ENCODE peak calls at places on chromosome X, in ten cellular contexts. One of them, this sample, is unnamed.

GRCh38 chrX:120223374-120223773 is 27.2 kb upstream of the ZBTB33 start:
- DNase-seq in body of pancreas: no peak
- DNase-seq in stomach: no peak
- DNase-seq in tibial nerve: no peak
- DNase-seq in adrenal gland: no peak
- DNase-seq in suprapubic skin: no peak
- DNase-seq in breast epithelium: no peak
- DNase-seq in transverse colon: no peak
- DNase-seq in Peyer's patch: no peak
- DNase-seq in HCT116: no peak
- DNase-seq in this sample: no peak

GRCh38 chrX:46554942-46555341 is 9.7 kb upstream of the ZNF674 start:
- DNase-seq in transverse colon: no peak
- DNase-seq in HCT116: no peak
- DNase-seq in suprapubic skin: no peak
- DNase-seq in stomach: no peak
- DNase-seq in body of pancreas: no peak
- DNase-seq in breast epithelium: no peak
- DNase-seq in tibial nerve: no peak
- DNase-seq in adrenal gland: no peak
- DNase-seq in Peyer's patch: no peak
- DNase-seq in this sample: peak

GRCh38 chrX:20906571-20906970 is 467.6 kb upstream of the CNKSR2 start:
- DNase-seq in breast epithelium: no peak
- DNase-seq in Peyer's patch: no peak
- DNase-seq in stomach: no peak
- DNase-seq in tibial nerve: no peak
- DNase-seq in body of pancreas: no peak
- DNase-seq in adrenal gland: no peak
- DNase-seq in HCT116: no peak
- DNase-seq in transverse colon: no peak
- DNase-seq in suprapubic skin: no peak
- DNase-seq in this sample: no peak

GRCh38 chrX:40010550-40011364 is 87.0 kb downstream of the BCOR start:
- DNase-seq in suprapubic skin: no peak
- DNase-seq in breast epithelium: no peak
- DNase-seq in transverse colon: no peak
- DNase-seq in body of pancreas: no peak
- DNase-seq in tibial nerve: no peak
- DNase-seq in HCT116: no peak
- DNase-seq in Peyer's patch: no peak
- DNase-seq in stomach: no peak
- DNase-seq in adrenal gland: no peak
- DNase-seq in this sample: no peak

GRCh38 chrX:119228506-119229290 is 7.4 kb upstream of the PGRMC1 start:
- DNase-seq in tibial nerve: no peak
- DNase-seq in breast epithelium: no peak
- DNase-seq in adrenal gland: peak
- DNase-seq in body of pancreas: no peak
- DNase-seq in stomach: no peak
- DNase-seq in HCT116: no peak
- DNase-seq in Peyer's patch: no peak
- DNase-seq in transverse colon: no peak
- DNase-seq in suprapubic skin: no peak
- DNase-seq in this sample: no peak

GRCh38 chrX:108036298-108036973 is 8.4 kb upstream of the VSIG1 start:
- DNase-seq in suprapubic skin: no peak
- DNase-seq in Peyer's patch: no peak
- DNase-seq in adrenal gland: no peak
- DNase-seq in breast epithelium: no peak
- DNase-seq in HCT116: no peak
- DNase-seq in body of pancreas: no peak
- DNase-seq in stomach: no peak
- DNase-seq in transverse colon: no peak
- DNase-seq in tibial nerve: no peak
- DNase-seq in this sample: no peak

GRCh38 chrX:1767026-1767425 is 152.2 kb downstream of the ASMT start:
- DNase-seq in HCT116: no peak
- DNase-seq in transverse colon: no peak
- DNase-seq in breast epithelium: no peak
- DNase-seq in tibial nerve: no peak
- DNase-seq in suprapubic skin: no peak
- DNase-seq in body of pancreas: no peak
- DNase-seq in adrenal gland: no peak
- DNase-seq in stomach: no peak
- DNase-seq in Peyer's patch: no peak
- DNase-seq in this sample: no peak

GRCh38 chrX:129139837-129140679 is 383.2 kb downstream of the SMARCA1 start:
- DNase-seq in HCT116: no peak
- DNase-seq in breast epithelium: no peak
- DNase-seq in suprapubic skin: no peak
- DNase-seq in transverse colon: no peak
- DNase-seq in body of pancreas: no peak
- DNase-seq in adrenal gland: no peak
- DNase-seq in tibial nerve: no peak
- DNase-seq in Peyer's patch: no peak
- DNase-seq in stomach: no peak
- DNase-seq in this sample: no peak

GRCh38 chrX:150870487-150871340 is 27.8 kb downstream of the CD99L2 start:
- DNase-seq in adrenal gland: no peak
- DNase-seq in suprapubic skin: no peak
- DNase-seq in body of pancreas: no peak
- DNase-seq in Peyer's patch: no peak
- DNase-seq in transverse colon: no peak
- DNase-seq in stomach: no peak
- DNase-seq in HCT116: no peak
- DNase-seq in breast epithelium: no peak
- DNase-seq in tibial nerve: no peak
- DNase-seq in this sample: no peak
- TF ChIP-seq POLR2A in adrenal gland: no peak
- TF ChIP-seq POLR2A in suprapubic skin: no peak
- TF ChIP-seq POLR2A in body of pancreas: no peak
- TF ChIP-seq POLR2A in Peyer's patch: no peak
- TF ChIP-seq POLR2A in transverse colon: no peak
- TF ChIP-seq POLR2A in stomach: no peak
- TF ChIP-seq POLR2A in HCT116: no peak
- TF ChIP-seq POLR2A in breast epithelium: no peak
- TF ChIP-seq POLR2A in tibial nerve: no peak
- TF ChIP-seq POLR2A in this sample: no peak

DNA sequence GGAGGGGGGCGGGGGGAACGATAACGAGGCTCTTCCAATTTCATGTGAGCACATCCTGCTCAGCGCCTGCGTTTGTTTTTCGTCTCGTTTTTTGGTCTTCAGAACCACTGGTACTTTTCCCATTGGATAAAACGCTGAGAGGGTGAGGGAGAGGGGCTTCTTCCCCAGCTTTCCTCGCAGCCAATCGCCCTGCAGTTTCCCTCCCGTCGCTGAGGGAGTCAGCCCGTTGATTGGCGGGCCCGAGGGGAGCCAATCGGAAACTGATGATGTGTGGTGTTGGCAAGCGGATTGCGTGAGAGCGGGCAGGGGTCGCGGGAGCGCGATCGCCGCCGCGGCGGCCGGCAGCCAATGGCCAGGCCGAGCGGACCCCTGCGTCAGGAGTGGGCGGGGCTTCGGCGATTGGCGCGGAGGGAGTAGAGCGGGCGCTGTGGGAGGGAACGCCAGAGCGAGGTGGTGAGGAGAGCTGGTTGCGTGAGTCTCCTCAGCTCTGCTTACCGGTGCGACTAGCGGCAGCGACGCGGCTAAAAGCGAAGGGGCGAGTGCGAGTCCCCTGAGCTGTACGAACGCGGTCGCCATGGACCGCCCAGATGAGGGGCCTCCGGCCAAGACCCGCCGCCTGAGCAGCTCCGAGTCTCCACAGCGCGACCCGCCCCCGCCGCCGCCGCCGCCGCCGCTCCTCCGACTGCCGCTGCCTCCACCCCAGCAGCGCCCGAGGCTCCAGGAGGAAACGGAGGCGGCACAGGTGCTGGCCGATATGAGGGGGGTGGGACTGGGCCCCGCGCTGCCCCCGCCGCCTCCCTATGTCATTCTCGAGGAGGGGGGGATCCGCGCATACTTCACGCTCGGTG is at the start of gene TSPYL2:
- DNase-seq in adrenal gland: peak
- DNase-seq in stomach: peak
- DNase-seq in body of pancreas: peak
- DNase-seq in breast epithelium: peak
- DNase-seq in transverse colon: peak
- DNase-seq in Peyer's patch: peak
- DNase-seq in HCT116: peak
- DNase-seq in tibial nerve: peak
- DNase-seq in suprapubic skin: peak
- DNase-seq in this sample: peak
- TF ChIP-seq POLR2A in adrenal gland: peak
- TF ChIP-seq POLR2A in stomach: no peak
- TF ChIP-seq POLR2A in body of pancreas: peak
- TF ChIP-seq POLR2A in breast epithelium: peak
- TF ChIP-seq POLR2A in transverse colon: peak
- TF ChIP-seq POLR2A in Peyer's patch: peak
- TF ChIP-seq POLR2A in HCT116: peak
- TF ChIP-seq POLR2A in tibial nerve: peak
- TF ChIP-seq POLR2A in suprapubic skin: peak
- TF ChIP-seq POLR2A in this sample: peak

GRCh38 chrX:150546711-150547153 is 21.7 kb upstream of the MTM1 start:
- DNase-seq in tibial nerve: no peak
- DNase-seq in Peyer's patch: no peak
- DNase-seq in stomach: no peak
- DNase-seq in breast epithelium: no peak
- DNase-seq in body of pancreas: no peak
- DNase-seq in HCT116: no peak
- DNase-seq in transverse colon: no peak
- DNase-seq in adrenal gland: no peak
- DNase-seq in suprapubic skin: no peak
- DNase-seq in this sample: peak

GRCh38 chrX:150548684-150549083 is 19.7 kb upstream of the MTM1 start:
- DNase-seq in HCT116: no peak
- DNase-seq in stomach: no peak
- DNase-seq in adrenal gland: no peak
- DNase-seq in Peyer's patch: no peak
- DNase-seq in breast epithelium: no peak
- DNase-seq in tibial nerve: no peak
- DNase-seq in transverse colon: no peak
- DNase-seq in suprapubic skin: no peak
- DNase-seq in body of pancreas: no peak
- DNase-seq in this sample: no peak

GRCh38 chrX:150544835-150545790 is 23.3 kb upstream of the MTM1 start:
- DNase-seq in suprapubic skin: no peak
- DNase-seq in breast epithelium: no peak
- DNase-seq in adrenal gland: no peak
- DNase-seq in body of pancreas: no peak
- DNase-seq in stomach: no peak
- DNase-seq in Peyer's patch: no peak
- DNase-seq in tibial nerve: no peak
- DNase-seq in HCT116: no peak
- DNase-seq in transverse colon: no peak
- DNase-seq in this sample: no peak

GRCh38 chrX:150548251-150548650 is 20.2 kb upstream of the MTM1 start:
- DNase-seq in Peyer's patch: no peak
- DNase-seq in tibial nerve: no peak
- DNase-seq in HCT116: no peak
- DNase-seq in adrenal gland: no peak
- DNase-seq in transverse colon: no peak
- DNase-seq in stomach: no peak
- DNase-seq in breast epithelium: no peak
- DNase-seq in body of pancreas: no peak
- DNase-seq in suprapubic skin: no peak
- DNase-seq in this sample: no peak

DNA sequence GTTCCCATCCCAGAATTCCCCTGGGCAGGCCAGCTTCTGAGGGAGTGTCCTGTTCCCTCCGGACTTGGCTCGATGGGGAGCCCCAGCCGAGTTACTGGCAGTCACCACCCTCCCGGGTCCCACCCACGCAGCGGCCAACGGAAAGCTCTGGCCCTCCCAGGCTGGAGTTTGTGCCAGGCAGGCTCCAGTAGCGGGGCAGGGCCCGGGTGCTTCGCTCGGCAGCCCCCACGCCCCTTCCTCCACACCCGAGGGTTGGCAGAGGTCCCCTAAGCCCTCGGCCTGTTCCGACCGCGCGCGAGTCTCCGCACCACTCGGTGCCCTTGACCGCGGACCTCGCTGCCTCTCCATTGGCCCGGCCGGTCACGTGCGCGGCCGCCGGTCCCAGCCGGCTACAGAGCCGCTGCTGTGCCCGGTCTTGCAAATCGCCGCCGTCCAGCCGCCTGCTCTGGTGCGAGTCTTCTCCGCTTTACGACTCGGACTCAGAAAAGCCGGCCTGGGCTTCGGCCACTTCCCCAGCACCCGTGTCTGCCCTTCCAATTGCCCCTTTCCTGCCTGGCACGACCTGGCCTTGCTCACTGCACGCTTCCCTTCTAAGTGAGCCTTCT is 20.8 kb upstream of the MTM1 start:
- DNase-seq in stomach: peak
- DNase-seq in transverse colon: peak
- DNase-seq in adrenal gland: peak
- DNase-seq in tibial nerve: peak
- DNase-seq in body of pancreas: peak
- DNase-seq in breast epithelium: peak
- DNase-seq in HCT116: no peak
- DNase-seq in Peyer's patch: peak
- DNase-seq in suprapubic skin: peak
- DNase-seq in this sample: peak
- TF ChIP-seq POLR2A in stomach: no peak
- TF ChIP-seq POLR2A in transverse colon: peak
- TF ChIP-seq POLR2A in adrenal gland: peak
- TF ChIP-seq POLR2A in tibial nerve: peak
- TF ChIP-seq POLR2A in body of pancreas: no peak
- TF ChIP-seq POLR2A in breast epithelium: no peak
- TF ChIP-seq POLR2A in HCT116: no peak
- TF ChIP-seq POLR2A in Peyer's patch: no peak
- TF ChIP-seq POLR2A in suprapubic skin: no peak
- TF ChIP-seq POLR2A in this sample: peak

GRCh38 chrX:130343411-130343810 is 3.7 kb downstream of the SLC25A14 start:
- DNase-seq in HCT116: no peak
- DNase-seq in suprapubic skin: no peak
- DNase-seq in breast epithelium: no peak
- DNase-seq in stomach: no peak
- DNase-seq in body of pancreas: no peak
- DNase-seq in Peyer's patch: no peak
- DNase-seq in transverse colon: no peak
- DNase-seq in adrenal gland: no peak
- DNase-seq in tibial nerve: no peak
- DNase-seq in this sample: no peak

GRCh38 chrX:130336531-130336930 is 3.2 kb upstream of the SLC25A14 start:
- DNase-seq in transverse colon: no peak
- DNase-seq in breast epithelium: no peak
- DNase-seq in tibial nerve: no peak
- DNase-seq in Peyer's patch: no peak
- DNase-seq in suprapubic skin: no peak
- DNase-seq in HCT116: no peak
- DNase-seq in stomach: no peak
- DNase-seq in adrenal gland: no peak
- DNase-seq in body of pancreas: no peak
- DNase-seq in this sample: no peak

GRCh38 chrX:130340271-130340670 is 552 bp downstream of the SLC25A14 start:
- DNase-seq in body of pancreas: no peak
- DNase-seq in tibial nerve: no peak
- DNase-seq in adrenal gland: no peak
- DNase-seq in suprapubic skin: no peak
- DNase-seq in Peyer's patch: no peak
- DNase-seq in breast epithelium: no peak
- DNase-seq in HCT116: no peak
- DNase-seq in stomach: no peak
- DNase-seq in transverse colon: no peak
- DNase-seq in this sample: peak

GRCh38 chrX:130339408-130340222 is at the start of gene SLC25A14:
- DNase-seq in adrenal gland: peak
- DNase-seq in tibial nerve: peak
- DNase-seq in transverse colon: peak
- DNase-seq in Peyer's patch: peak
- DNase-seq in stomach: peak
- DNase-seq in body of pancreas: peak
- DNase-seq in breast epithelium: peak
- DNase-seq in HCT116: peak
- DNase-seq in suprapubic skin: peak
- DNase-seq in this sample: peak
- TF ChIP-seq POLR2A in adrenal gland: no peak
- TF ChIP-seq POLR2A in tibial nerve: no peak
- TF ChIP-seq POLR2A in transverse colon: peak
- TF ChIP-seq POLR2A in Peyer's patch: no peak
- TF ChIP-seq POLR2A in stomach: no peak
- TF ChIP-seq POLR2A in body of pancreas: no peak
- TF ChIP-seq POLR2A in breast epithelium: no peak
- TF ChIP-seq POLR2A in HCT116: no peak
- TF ChIP-seq POLR2A in suprapubic skin: no peak
- TF ChIP-seq POLR2A in this sample: peak